ENCODE peak calls at places on chromosomes 5 and 9, in five cellular contexts. V is iris pigment epithelial cell; R is endothelial cell; X is SW480; B is activated naive CD4-positive, alpha-beta T cell. I is an unnamed sample.

GRCh38 chr5:176955895-176956294 is 50.7 kb downstream of the UIMC1 start:
- DNase-seq in V (peak), R (no peak), X (no peak), B (no peak), I (no peak)

GRCh38 chr9:31146485-31147166 is 1237.8 kb upstream of the ACO1 start:
- DNase-seq in V (no peak), R (no peak), X (no peak), B (no peak), I (no peak)

GRCh38 chr9:125904155-125904841 is 157.1 kb downstream of the PBX3 start:
- DNase-seq in V (no peak), R (no peak), X (peak), B (no peak), I (no peak)

GRCh38 chr5:36888303-36888702 is 11.7 kb downstream of the NIPBL start:
- DNase-seq in V (no peak), R (no peak), X (no peak), B (no peak), I (no peak)

GRCh38 chr5:144202072-144202471 is 31.4 kb downstream of the KCTD16 start:
- DNase-seq in V (peak), R (no peak), X (no peak), B (no peak), I (peak)

GRCh38 chr5:163498886-163499285 is 6.5 kb upstream of the MAT2B start:
- DNase-seq in V (peak), R (no peak), X (no peak), B (no peak), I (no peak)

GRCh38 chr5:139415869-139416268 is 12.0 kb upstream of the SPATA24 start:
- DNase-seq in V (no peak), R (no peak), X (no peak), B (no peak), I (no peak)

GRCh38 chr5:179147991-179148702 is 88.0 kb downstream of the ZNF354C start:
- DNase-seq in V (no peak), R (no peak), X (no peak), B (no peak), I (no peak)

GRCh38 chr9:118038713-118039112 is 334.5 kb downstream of the TLR4 start:
- DNase-seq in V (no peak), R (no peak), X (no peak), B (no peak), I (no peak)

GRCh38 chr5:157464518-157465171 is 4.6 kb downstream of the NIPAL4 start:
- DNase-seq in V (peak), R (no peak), X (peak), B (no peak), I (no peak)

GRCh38 chr9:17625644-17626388 is 47.0 kb downstream of the SH3GL2 start:
- DNase-seq in V (peak), R (no peak), X (no peak), B (no peak), I (no peak)

GRCh38 chr5:157247267-157247666 is 18.7 kb upstream of the CYFIP2 start:
- DNase-seq in V (no peak), R (no peak), X (no peak), B (no peak), I (no peak)

GRCh38 chr9:95242613-95243012 is 74.9 kb downstream of the FANCC start:
- DNase-seq in V (no peak), R (no peak), X (no peak), B (no peak), I (no peak)

GRCh38 chr9:38318755-38319495 is 73.6 kb upstream of the ALDH1B1 start:
- DNase-seq in V (peak), R (no peak), X (no peak), B (no peak), I (no peak)

GRCh38 chr9:19113964-19114679 is 11.4 kb upstream of the HAUS6 start:
- DNase-seq in V (peak), R (no peak), X (no peak), B (no peak), I (no peak)

GRCh38 chr9:121371495-121371911 is 1.5 kb upstream of the STOM start:
- DNase-seq in V (no peak), R (no peak), X (no peak), B (no peak), I (no peak)

GRCh38 chr5:68415177-68416085 is 199.9 kb downstream of the PIK3R1 start:
- DNase-seq in V (no peak), R (no peak), X (no peak), B (no peak), I (no peak)

GRCh38 chr5:81776258-81776657 is 25.4 kb upstream of the SSBP2 start:
- DNase-seq in V (no peak), R (no peak), X (no peak), B (no peak), I (no peak)

GRCh38 chr5:147410496-147411395 is 99.1 kb downstream of the DPYSL3 start:
- DNase-seq in V (no peak), R (no peak), X (no peak), B (no peak), I (no peak)

GRCh38 chr5:128163991-128164390 is 80.4 kb downstream of the SLC12A2 start:
- DNase-seq in V (peak), R (no peak), X (no peak), B (no peak), I (no peak)

GRCh38 chr5:89297111-89297510 is 414.1 kb upstream of the MEF2C start:
- DNase-seq in V (no peak), R (no peak), X (no peak), B (no peak), I (no peak)

GRCh38 chr5:123672067-123672466 is 160.1 kb downstream of the CSNK1G3 start:
- DNase-seq in V (no peak), R (no peak), X (no peak), B (no peak), I (no peak)

GRCh38 chr5:51377151-51378060 is 5.8 kb upstream of the ISL1 start:
- DNase-seq in V (no peak), R (no peak), X (no peak), B (no peak), I (no peak)

GRCh38 chr9:14428781-14429230 is 114.9 kb upstream of the NFIB start:
- DNase-seq in V (peak), R (peak), X (peak), B (no peak), I (peak)

GRCh38 chr9:100087218-100087617 is 11.6 kb downstream of the ERP44 start:
- DNase-seq in V (peak), R (no peak), X (no peak), B (no peak), I (no peak)

GRCh38 chr9:96856363-96857286 is 2.3 kb upstream of the ZNF782 start:
- DNase-seq in V (peak), R (peak), X (peak), B (peak), I (peak)

GRCh38 chr5:17477553-17478265 is 20.3 kb upstream of the TAF11L2 start:
- DNase-seq in V (no peak), R (no peak), X (no peak), B (no peak), I (no peak)

GRCh38 chr5:135978212-135978631 is 23.4 kb upstream of the LECT2 start:
- DNase-seq in V (no peak), R (no peak), X (no peak), B (no peak), I (no peak)

GRCh38 chr5:142168365-142168764 is 59.8 kb downstream of the NDFIP1 start:
- DNase-seq in V (no peak), R (no peak), X (no peak), B (no peak), I (no peak)

GRCh38 chr9:35517136-35517535 is 27.2 kb downstream of the RUSC2 start:
- DNase-seq in V (no peak), R (no peak), X (peak), B (no peak), I (no peak)

GRCh38 chr9:105835721-105836120 is 141.4 kb downstream of the TMEM38B start:
- DNase-seq in V (no peak), R (peak), X (no peak), B (no peak), I (no peak)

GRCh38 chr5:77635617-77636422 is 2.7 kb downstream of the OTP start:
- DNase-seq in V (no peak), R (no peak), X (no peak), B (no peak), I (no peak)